ENCODE peak calls at places on chromosomes 11 and 22, in four cellular contexts. X, W, L and O are unnamed samples.

GRCh38 chr11:46655631-46656030 is 38.3 kb downstream of the ATG13 start:
- DNase-seq in X (no peak), W (peak; percentile 20), L (no peak), O (no peak)

GRCh38 chr11:2461253-2462091 is 16.7 kb downstream of the KCNQ1 start:
- DNase-seq in X (peak; percentile 55), W (no peak), L (no peak), O (peak; percentile 70)

GRCh38 chr22:46563381-46564083 is 26.1 kb upstream of the CELSR1 start:
- DNase-seq in X (peak; percentile 84), W (peak; percentile 67), L (peak; percentile 48), O (peak; percentile 76)

GRCh38 chr11:45092901-45093760 is 53.3 kb upstream of the PRDM11 start:
- DNase-seq in X (no peak), W (peak; percentile 71), L (no peak), O (no peak)

GRCh38 chr11:103601230-103601846 is 435.1 kb upstream of the DDI1 start:
- DNase-seq in X (peak; percentile 44), W (peak; percentile 82), L (no peak), O (peak; percentile 12)

GRCh38 chr22:29004647-29005371 is 56.8 kb downstream of the C22orf31 start:
- DNase-seq in X (peak; percentile 72), W (no peak), L (peak; percentile 46), O (no peak)

GRCh38 chr11:47797633-47798032 is 30.5 kb upstream of the FNBP4 start:
- DNase-seq in X (no peak), W (peak; percentile 77), L (no peak), O (no peak)

GRCh38 chr22:20977516-20978170 is 4.5 kb upstream of the LZTR1 start:
- DNase-seq in X (no peak), W (no peak), L (no peak), O (no peak)

GRCh38 chr11:126304457-126305072 is 705 bp downstream of the DCPS start:
- DNase-seq in X (no peak), W (no peak), L (no peak), O (no peak)

GRCh38 chr11:119322360-119322739 is 5.4 kb upstream of the MCAM start:
- DNase-seq in X (no peak), W (no peak), L (no peak), O (no peak)

GRCh38 chr11:8905528-8906165 is 5.3 kb upstream of the AKIP1 start:
- DNase-seq in X (no peak), W (peak; percentile 96), L (no peak), O (no peak)

GRCh38 chr22:27919943-27920755 is 1.1 kb upstream of the PITPNB start:
- DNase-seq in X (peak; percentile 20), W (peak; percentile 69), L (peak; percentile 20), O (no peak)

GRCh38 chr11:105045897-105046296 is 762 bp upstream of the CARD16 start:
- DNase-seq in X (no peak), W (peak; percentile 62), L (no peak), O (no peak)

GRCh38 chr11:16846305-16846704 is 107.9 kb downstream of the C11orf58 start:
- DNase-seq in X (no peak), W (no peak), L (no peak), O (no peak)

GRCh38 chr11:88886796-88887195 is 179.0 kb downstream of the GRM5 start:
- DNase-seq in X (no peak), W (peak; percentile 60), L (no peak), O (no peak)

GRCh38 chr22:17875631-17876030 is 101.4 kb upstream of the BID start:
- DNase-seq in X (no peak), W (no peak), L (no peak), O (no peak)

GRCh38 chr11:119935341-119935925 is 202.5 kb downstream of the TRIM29 start:
- DNase-seq in X (no peak), W (no peak), L (no peak), O (no peak)

GRCh38 chr11:43327987-43328386 is 16.2 kb downstream of the API5 start:
- DNase-seq in X (no peak), W (peak; percentile 79), L (no peak), O (no peak)

GRCh38 chr11:12214751-12215150 is 104.4 kb downstream of the MICAL2 start:
- DNase-seq in X (no peak), W (peak; percentile 60), L (no peak), O (no peak)

GRCh38 chr11:68448604-68449011 is 11.9 kb upstream of the PPP6R3 start:
- DNase-seq in X (no peak), W (no peak), L (no peak), O (no peak)

GRCh38 chr11:122044086-122044485 is 71.9 kb downstream of the BLID start:
- DNase-seq in X (no peak), W (peak; percentile 62), L (no peak), O (no peak)

GRCh38 chr11:876550-876949 is 33.9 kb downstream of the TSPAN4 start:
- DNase-seq in X (peak; percentile 76), W (peak; percentile 44), L (peak; percentile 43), O (no peak)

GRCh38 chr22:22099833-22100812 is 117.5 kb upstream of the TOP3B start:
- DNase-seq in X (no peak), W (peak; percentile 38), L (no peak), O (no peak)

GRCh38 chr11:39724404-39724803 is 1735.0 kb downstream of the LRRC4C start:
- DNase-seq in X (no peak), W (no peak), L (no peak), O (no peak)

GRCh38 chr11:79982185-79982584 is 541.4 kb upstream of the TENM4 start:
- DNase-seq in X (no peak), W (no peak), L (no peak), O (no peak)

GRCh38 chr11:7830740-7831139 is 34.0 kb upstream of the OR5P2 start:
- DNase-seq in X (no peak), W (no peak), L (no peak), O (no peak)

GRCh38 chr11:114799524-114799923 is 121.2 kb downstream of the NXPE2 start:
- DNase-seq in X (no peak), W (no peak), L (no peak), O (no peak)

GRCh38 chr22:49116486-49116885 is 711.2 kb downstream of the BRD1 start:
- DNase-seq in X (no peak), W (no peak), L (no peak), O (no peak)

GRCh38 chr22:49112661-49113626 is 714.7 kb downstream of the BRD1 start:
- DNase-seq in X (no peak), W (no peak), L (no peak), O (no peak)

GRCh38 chr22:49116021-49116420 is 711.7 kb downstream of the BRD1 start:
- DNase-seq in X (no peak), W (no peak), L (no peak), O (no peak)

GRCh38 chr22:49113758-49114157 is 713.9 kb downstream of the BRD1 start:
- DNase-seq in X (no peak), W (no peak), L (no peak), O (no peak)

DNA sequence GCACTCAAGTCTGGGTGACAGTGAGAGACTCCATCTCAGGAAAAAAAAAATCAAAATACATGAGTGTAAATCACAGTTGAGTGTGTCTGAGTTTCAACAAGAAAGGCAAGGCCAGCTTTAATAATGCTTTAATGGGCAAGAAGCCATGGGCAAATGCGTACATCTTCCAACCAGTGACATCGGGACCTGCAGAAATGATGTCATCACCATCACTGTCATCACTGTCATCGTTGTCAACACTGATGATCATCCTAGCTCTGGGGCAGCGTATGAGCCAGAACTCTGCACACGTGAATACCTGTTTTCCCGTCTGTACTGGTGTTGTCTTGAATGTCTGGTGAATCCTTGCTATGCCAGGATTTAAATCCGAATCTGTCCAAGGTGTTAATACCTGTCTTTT is 712.5 kb downstream of the BRD1 start:
- DNase-seq in X (no peak), W (no peak), L (no peak), O (no peak)
- H3K9me3 ChIP-seq in X (no peaks in the 10 kb centered on the region), W (no peaks in the 10 kb centered on the region), L (no peaks in the 10 kb centered on the region), O (no peaks in the 10 kb centered on the region)

GRCh38 chr11:67275606-67276409 is 9.5 kb downstream of the GRK2 start:
- DNase-seq in X (no peak), W (no peak), L (no peak), O (peak; percentile 49)

GRCh38 chr11:67277231-67277961 is 11.1 kb downstream of the GRK2 start:
- DNase-seq in X (peak; percentile 42), W (peak; percentile 88), L (peak; percentile 80), O (peak; percentile 93)

GRCh38 chr11:67278135-67278938 is 10.8 kb upstream of the ANKRD13D start:
- DNase-seq in X (no peak), W (no peak), L (no peak), O (peak; percentile 26)

GRCh38 chr11:67274768-67275605 is 8.7 kb downstream of the GRK2 start:
- DNase-seq in X (peak; percentile 40), W (no peak), L (no peak), O (peak; percentile 63)

DNA sequence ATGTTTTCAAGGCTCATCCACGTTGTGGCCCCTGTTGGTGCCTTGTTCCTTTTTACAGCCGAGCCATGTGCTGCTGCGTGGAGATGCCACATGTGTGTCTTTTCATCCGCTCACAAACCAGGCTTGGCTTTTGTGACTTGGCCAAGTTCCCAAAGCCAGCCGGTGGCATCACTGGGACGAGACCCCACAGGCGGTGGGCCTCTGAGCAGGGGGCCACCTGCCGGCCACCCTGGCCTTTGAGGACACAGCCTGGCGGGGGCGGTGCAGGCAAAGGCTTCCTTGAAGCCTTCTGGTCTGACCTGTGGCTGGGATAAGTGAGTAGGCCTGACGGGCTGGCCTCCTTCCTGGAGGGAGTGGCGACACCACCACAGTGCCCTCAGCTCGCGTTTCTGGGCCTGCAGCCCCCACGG is 10.6 kb downstream of the GRK2 start:
- DNase-seq in X (no peak), W (peak; percentile 84), L (no peak), O (no peak)
- H3K4me1 ChIP-seq in X (peaks cover 59% of the 10 kb centered on the region), W (peaks cover 13% of the 10 kb centered on the region), L (peaks cover 47% of the 10 kb centered on the region), O (peaks cover 82% of the 10 kb centered on the region)

DNA sequence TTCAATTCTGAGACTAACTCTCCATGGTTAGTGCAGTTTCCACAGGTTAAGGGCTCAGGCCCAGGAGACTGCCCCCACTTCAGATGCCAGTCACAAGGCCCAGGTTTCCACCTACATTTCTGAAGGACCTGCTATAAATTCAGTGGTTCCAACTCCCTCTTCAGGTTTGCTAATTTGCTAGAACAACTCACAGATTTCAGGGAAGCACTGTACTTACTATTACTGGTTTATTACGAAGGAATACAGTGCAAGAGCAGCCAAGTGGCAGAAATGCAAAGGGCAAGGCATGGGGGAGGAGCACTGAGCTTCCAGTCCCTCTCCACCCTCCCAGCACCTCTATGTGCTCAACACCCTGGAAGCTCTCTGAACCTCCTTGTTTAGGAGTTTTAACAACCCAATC is 39.3 kb upstream of the SPON1 start:
- DNase-seq in X (no peak), W (no peak), L (no peak), O (no peak)
- H3K4me3 ChIP-seq in X (no peak overlapping the region), W (no peak overlapping the region), L (no peak overlapping the region), O (no peak overlapping the region)

DNA sequence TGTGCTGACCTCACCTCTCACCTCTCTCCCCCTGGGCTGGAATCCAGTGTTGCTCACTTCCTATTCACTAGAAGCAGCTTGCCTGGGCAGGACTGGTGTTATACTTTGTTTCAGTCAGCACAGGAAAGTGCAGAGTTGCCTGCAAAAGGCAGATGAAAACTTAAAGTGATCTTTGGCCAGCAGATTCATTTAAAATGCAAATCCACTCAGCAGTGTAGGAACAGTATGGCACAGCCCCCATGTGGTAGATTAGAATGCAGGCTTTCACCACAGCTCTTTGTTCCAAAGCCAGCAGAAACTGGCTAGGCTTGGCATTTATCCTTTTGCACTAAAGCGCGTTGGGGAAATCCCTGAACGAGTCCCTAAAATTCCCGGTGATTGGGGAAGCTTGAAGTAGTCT is 301.2 kb downstream of the OR4C45 start:
- DNase-seq in X (no peak), W (no peak), L (no peak), O (no peak)
- H3K9me3 ChIP-seq in X (no peaks in the 10 kb centered on the region), W (no peaks in the 10 kb centered on the region), L (no peaks in the 10 kb centered on the region), O (peaks cover 16% of the 10 kb centered on the region)

GRCh38 chr22:42079319-42080251 is at the start of gene SMDT1:
- DNase-seq in X (peak; percentile 99), W (peak; percentile 100), L (peak; percentile 99), O (peak; percentile 100)
- H3K4me1 ChIP-seq in X (peaks cover 53% of the 10 kb centered on the region), W (peaks cover 22% of the 10 kb centered on the region), L (peaks cover 3% of the 10 kb centered on the region), O (peaks cover 57% of the 10 kb centered on the region)

GRCh38 chr11:76206077-76206326 is 300 bp downstream of the WNT11 start:
- DNase-seq in X (no peak), W (no peak), L (no peak), O (no peak)
- H3K4me3 ChIP-seq in X (no peak overlapping the region), W (peak overlapping the region; percentile 75), L (peak overlapping the region; percentile 31), O (peak overlapping the region; percentile 69)